ENCODE peak calls at places on chromosome 10, in six cellular contexts. M is adrenal gland, Q is IMR-90, D is suprapubic skin, G is A549, I is GM23248. T is an unnamed sample. For H3K4me1, the result is how much of the 10 kb centered on the place peaks cover.

GRCh38 chr10:71438761-71439160 is 42.0 kb downstream of the CDH23 start:
- DNase-seq in D (no peak), Q (no peak), I (no peak), M (no peak), G (no peak), T (no peak)

GRCh38 chr10:90857635-90858488 is at the start of gene HTR7:
- DNase-seq in Q (peak), M (peak), I (peak), D (peak), G (peak), T (no peak)

GRCh38 chr10:117546020-117546629 is 3.6 kb downstream of the EMX2 start:
- DNase-seq in G (no peak), D (no peak), M (no peak), Q (no peak), I (peak), T (no peak)

GRCh38 chr10:114584419-114584818 is 73.7 kb downstream of the ABLIM1 start:
- DNase-seq in Q (peak), G (no peak), D (no peak), M (no peak), I (peak), T (no peak)

GRCh38 chr10:119283818-119284217 is 76.4 kb downstream of the GRK5 start:
- DNase-seq in I (no peak), Q (no peak), D (no peak), G (no peak), M (no peak), T (no peak)

GRCh38 chr10:58457761-58458616 is 54.7 kb upstream of the BICC1 start:
- DNase-seq in M (peak), Q (peak), D (no peak), G (no peak), I (peak), T (no peak)

GRCh38 chr10:22810643-22811254 is 96.4 kb upstream of the PIP4K2A start:
- DNase-seq in Q (no peak), I (no peak), D (no peak), G (no peak), M (no peak), T (no peak)

GRCh38 chr10:21488246-21488953 is 37.1 kb downstream of the SKIDA1 start:
- DNase-seq in G (peak), D (no peak), Q (no peak), M (no peak), I (no peak), T (no peak)

GRCh38 chr10:97782455-97783228 is 10.8 kb upstream of the SFRP5 start:
- DNase-seq in Q (no peak), M (no peak), I (no peak), D (no peak), G (no peak), T (no peak)

GRCh38 chr10:102408081-102408727 is 10.4 kb downstream of the PSD start:
- DNase-seq in I (peak), G (no peak), D (peak), M (no peak), Q (no peak), T (no peak)

GRCh38 chr10:35306852-35307251 is 29.5 kb upstream of the CCNY start:
- DNase-seq in D (peak), Q (peak), M (peak), I (peak), G (peak), T (no peak)

GRCh38 chr10:17216217-17216900 is 11.7 kb upstream of the VIM start:
- DNase-seq in M (no peak), G (peak), I (peak), D (peak), Q (peak), T (no peak)

GRCh38 chr10:124149681-124150080 is 56.3 kb upstream of the CHST15 start:
- DNase-seq in I (no peak), D (no peak), M (no peak), Q (no peak), G (no peak), T (no peak)

GRCh38 chr10:13712799-13713581 is 126.2 kb downstream of the PRPF18 start:
- DNase-seq in G (peak), D (peak), I (peak), Q (peak), M (peak), T (peak)

GRCh38 chr10:71719042-71719441 is 536 bp downstream of the C10orf105 start:
- DNase-seq in M (peak), G (no peak), I (peak), Q (no peak), D (peak), T (no peak)

GRCh38 chr10:88117869-88118632 is 254.6 kb downstream of the PTEN start:
- DNase-seq in Q (no peak), M (no peak), G (peak), D (no peak), I (no peak), T (no peak)

GRCh38 chr10:119375574-119376265 is 166.8 kb downstream of the RGS10 start:
- DNase-seq in M (no peak), G (no peak), D (peak), Q (peak), I (peak), T (no peak)

GRCh38 chr10:126930506-126931458 is 25.6 kb downstream of the DOCK1 start:
- DNase-seq in M (no peak), Q (peak), G (no peak), D (no peak), I (peak), T (no peak)

GRCh38 chr10:45421231-45422097 is 47.4 kb downstream of the ALOX5 start:
- DNase-seq in D (no peak), M (no peak), I (no peak), Q (no peak), G (no peak), T (no peak)

GRCh38 chr10:95445223-95445836 is 115.8 kb downstream of the SORBS1 start:
- DNase-seq in Q (peak), D (peak), M (peak), I (peak), G (peak), T (peak)

GRCh38 chr10:28661035-28661434 is 16.3 kb upstream of the BAMBI start:
- DNase-seq in M (no peak), I (peak), D (no peak), G (peak), Q (peak), T (no peak)

GRCh38 chr10:91607661-91608442 is 25.0 kb downstream of the PPP1R3C start:
- DNase-seq in G (no peak), M (no peak), Q (no peak), I (peak), D (no peak), T (no peak)

GRCh38 chr10:58107506-58107905 is 160.2 kb downstream of the IPMK start:
- DNase-seq in D (no peak), Q (peak), I (peak), M (no peak), G (peak), T (no peak)

GRCh38 chr10:86355571-86356038 is 11.0 kb downstream of the GRID1 start:
- DNase-seq in G (no peak), Q (no peak), M (peak), I (no peak), D (no peak), T (no peak)

GRCh38 chr10:126259883-126260282 is 128.4 kb downstream of the ADAM12 start:
- DNase-seq in Q (no peak), M (no peak), G (no peak), I (no peak), D (no peak), T (no peak)

GRCh38 chr10:86946215-86947170 is 10.9 kb downstream of the MMRN2 start:
- DNase-seq in Q (no peak), M (peak), I (no peak), D (peak), G (no peak), T (no peak)

GRCh38 chr10:35903021-35903420 is 260.9 kb upstream of the FZD8 start:
- DNase-seq in M (no peak), I (no peak), D (no peak), G (no peak), Q (no peak), T (no peak)

GRCh38 chr10:95196053-95196452 is 2.0 kb downstream of the ACSM6 start:
- DNase-seq in G (no peak), Q (peak), I (no peak), M (no peak), D (no peak), T (no peak)

GRCh38 chr10:119409385-119409784 is 133.1 kb downstream of the RGS10 start:
- DNase-seq in M (no peak), Q (no peak), G (no peak), D (no peak), I (no peak), T (no peak)

GRCh38 chr10:28505359-28505959 is 27.5 kb upstream of the WAC start:
- DNase-seq in D (no peak), Q (no peak), G (no peak), I (no peak), M (no peak), T (no peak)

GRCh38 chr10:110725809-110726641 is 81.9 kb downstream of the RBM20 start:
- DNase-seq in I (peak), D (no peak), G (no peak), M (no peak), Q (peak), T (no peak)

GRCh38 chr10:60664859-60665258 is 113.4 kb upstream of the CDK1 start:
- DNase-seq in Q (peak), D (no peak), G (no peak), M (no peak), I (no peak), T (no peak)

GRCh38 chr10:130466271-130466997 is 330.2 kb downstream of the GLRX3 start:
- DNase-seq in M (no peak), D (no peak), G (no peak), I (no peak), Q (no peak), T (no peak)

GRCh38 chr10:114030140-114030539 is 13.5 kb upstream of the ADRB1 start:
- DNase-seq in G (no peak), I (no peak), M (no peak), D (no peak), Q (no peak), T (no peak)

GRCh38 chr10:58094985-58095718 is 172.5 kb downstream of the IPMK start:
- DNase-seq in G (no peak), I (no peak), Q (no peak), M (no peak), D (no peak), T (no peak)

GRCh38 chr10:480498-480927 is 209.0 kb downstream of the DIP2C start:
- DNase-seq in M (no peak), Q (no peak), D (no peak), G (no peak), I (no peak), T (no peak)
- H3K4me1 ChIP-seq in M (under half), Q (under half), D (under half), G (under half), I (under half), T (under half)

GRCh38 chr10:73841526-73842285 is 30.3 kb upstream of the NDST2 start:
- DNase-seq in G (no peak), D (no peak), M (no peak), Q (peak), I (peak), T (no peak)
- H3K27ac ChIP-seq in G (no peak), D (no peak), M (no peak), Q (no peak), I (no peak), T (no peak)

DNA sequence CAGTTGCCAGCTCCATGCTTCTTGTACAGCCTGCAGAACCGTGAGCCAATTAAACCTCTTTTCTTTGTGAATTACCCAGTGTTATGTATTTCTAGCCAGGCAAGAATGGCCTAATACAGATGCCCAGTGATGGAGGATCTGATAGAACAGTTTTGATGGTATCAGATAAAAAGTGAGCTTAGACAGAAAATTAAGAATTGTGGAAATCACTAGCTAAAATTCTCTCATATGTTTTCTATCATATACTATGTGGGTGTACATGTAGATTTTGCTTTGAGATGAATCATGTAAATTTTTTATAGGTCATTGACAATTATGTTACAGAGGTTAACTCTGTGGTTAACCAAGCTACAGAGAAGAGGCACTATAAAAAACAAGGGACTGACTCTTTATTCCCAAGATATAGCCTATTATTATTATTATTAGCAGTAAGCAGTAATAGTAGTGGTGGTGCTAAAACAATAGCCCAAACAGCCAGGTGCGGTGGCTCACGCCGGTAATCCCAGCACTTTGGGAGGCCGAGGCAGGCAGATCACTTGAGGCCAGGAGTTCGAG is 156.5 kb downstream of the ITGA8 start:
- DNase-seq in I (peak), G (no peak), D (no peak), M (no peak), Q (no peak), T (no peak)
- H3K4me1 ChIP-seq in I (under half), G (under half), D (under half), M (under half), Q (under half), T (under half)

GRCh38 chr10:89494068-89494467 is 41.3 kb downstream of the SLC16A12 start:
- DNase-seq in G (no peak), Q (no peak), I (no peak), M (no peak), D (no peak), T (no peak)
- H3K27ac ChIP-seq in G (no peak), Q (no peak), I (no peak), M (no peak), D (no peak), T (no peak)

GRCh38 chr10:78433063-78433717 is 399.5 kb downstream of the RPS24 start:
- DNase-seq in D (no peak), Q (no peak), G (no peak), I (no peak), M (no peak), T (no peak)
- H3K4me1 ChIP-seq in D (under half), Q (under half), G (under half), I (under half), M (under half), T (under half)

DNA sequence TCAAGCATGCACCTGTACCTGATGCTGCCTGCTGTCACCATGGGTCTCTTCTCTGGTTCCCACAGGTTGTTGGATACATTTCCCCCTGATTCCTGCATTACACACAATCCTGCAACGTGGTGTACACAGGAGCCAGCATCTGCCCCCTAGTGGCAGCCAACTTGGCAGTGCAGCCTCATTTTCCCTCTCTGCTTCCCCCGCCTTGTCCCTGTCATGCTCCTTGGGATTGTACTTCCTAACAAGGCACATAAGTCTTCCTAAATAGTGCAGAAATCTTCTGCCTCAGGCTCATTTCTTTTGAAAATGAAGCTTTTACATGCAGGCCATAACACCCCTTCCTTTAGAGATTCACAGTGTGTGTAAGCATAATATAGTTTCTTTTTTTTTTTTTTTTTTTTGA is 387.5 kb downstream of the CCSER2 start:
- DNase-seq in M (peak), I (peak), D (no peak), G (peak), Q (peak), T (peak)
- H3K27ac ChIP-seq in M (no peak), I (no peak), D (no peak), G (no peak), Q (no peak), T (no peak)

DNA sequence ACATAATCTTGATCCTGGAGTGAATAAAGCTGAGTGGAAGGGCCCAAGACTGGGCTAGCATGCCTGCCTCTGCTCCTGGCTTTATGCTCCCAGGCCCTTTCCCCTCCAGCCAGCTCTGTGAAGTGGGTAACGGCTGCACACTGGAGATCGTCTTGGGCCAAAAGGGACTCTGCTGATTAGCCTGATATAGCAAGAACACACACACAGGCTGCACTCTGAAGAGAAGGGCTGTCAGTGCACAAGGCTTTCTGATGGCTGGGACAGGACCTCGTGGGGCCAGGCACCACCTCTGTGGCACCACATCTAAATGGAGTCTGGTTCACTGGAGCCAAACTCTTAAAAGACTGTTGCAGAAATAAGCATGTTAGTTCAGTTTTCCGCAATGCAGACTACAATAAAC is 161.4 kb downstream of the NEURL1 start:
- DNase-seq in I (no peak), G (no peak), D (no peak), M (no peak), Q (no peak), T (no peak)
- H3K4me1 ChIP-seq in I (under half), G (under half), D (half or more), M (half or more), Q (under half), T (under half)

DNA sequence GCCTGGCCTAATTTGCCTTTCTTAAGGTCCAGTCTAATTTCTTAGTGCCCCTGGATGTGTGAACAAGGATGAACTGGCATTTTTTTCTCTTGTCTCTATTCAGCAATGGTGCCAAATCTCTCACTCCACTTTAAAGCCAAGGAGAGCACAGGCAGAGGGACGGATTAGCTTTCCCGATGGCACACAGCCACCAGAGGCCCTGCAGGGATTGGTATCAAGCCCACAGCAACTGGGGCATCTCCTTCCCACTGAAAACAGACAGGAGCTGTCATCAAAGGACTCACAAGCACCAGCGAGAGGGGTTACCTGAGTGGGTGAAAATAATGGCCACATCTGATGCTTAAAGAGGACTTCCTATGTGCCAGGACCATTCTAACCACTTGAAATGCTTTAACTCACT is 83.1 kb downstream of the ITIH5 start:
- DNase-seq in D (no peak), G (no peak), Q (no peak), I (no peak), M (no peak), T (no peak)
- H3K27ac ChIP-seq in D (no peak), G (no peak), Q (no peak), I (no peak), M (no peak), T (no peak)

T was measured in Panc1.